ENCODE peak calls at places on chromosomes 5 and 9, in eight cellular contexts. A is CD8-positive, alpha-beta T cell; T is tibial nerve; H is lung; N is left lung; J is GM23248; E is SK-N-SH; F is heart left ventricle. Q is an unnamed sample. For H3K4me1, the result is how much of the 10 kb centered on the place peaks cover.

GRCh38 chr5:33339413-33339812 is 101.4 kb upstream of the TARS1 start:
- DNase-seq in A (no peak), T (no peak), H (no peak), N (no peak), J (no peak), E (no peak), F (no peak), Q (no peak)

GRCh38 chr9:99140685-99141314 is 35.9 kb downstream of the TGFBR1 start:
- DNase-seq in A (no peak), T (no peak), H (no peak), N (no peak), J (peak), E (peak), F (no peak), Q (no peak)

GRCh38 chr5:6781711-6782110 is 68.5 kb downstream of the TENT4A start:
- DNase-seq in A (no peak), T (no peak), H (no peak), N (no peak), J (peak), E (no peak), F (no peak), Q (no peak)

GRCh38 chr5:144198386-144198785 is 27.7 kb downstream of the KCTD16 start:
- DNase-seq in A (no peak), T (no peak), H (no peak), N (no peak), J (peak), E (no peak), F (no peak), Q (no peak)

GRCh38 chr5:142102980-142103379 is 5.6 kb upstream of the NDFIP1 start:
- DNase-seq in A (no peak), T (no peak), H (no peak), N (no peak), J (no peak), E (no peak), F (no peak), Q (no peak)

GRCh38 chr5:14185336-14186131 is 42.4 kb downstream of the TRIO start:
- DNase-seq in A (no peak), T (no peak), H (no peak), N (no peak), J (peak), E (no peak), F (no peak), Q (no peak)

GRCh38 chr5:194102-194501 is 2.8 kb downstream of the LRRC14B start:
- DNase-seq in A (no peak), T (no peak), H (no peak), N (peak), J (no peak), E (no peak), F (peak), Q (peak)

GRCh38 chr5:135978212-135978631 is 23.4 kb upstream of the LECT2 start:
- DNase-seq in A (no peak), T (no peak), H (no peak), N (no peak), J (no peak), E (no peak), F (no peak), Q (no peak)

GRCh38 chr5:138448481-138449398 is 9.9 kb downstream of the REEP2 start:
- DNase-seq in A (no peak), T (no peak), H (no peak), N (no peak), J (peak), E (peak), F (no peak), Q (no peak)

GRCh38 chr5:113606298-113607134 is 93.0 kb downstream of the YTHDC2 start:
- DNase-seq in A (no peak), T (no peak), H (peak), N (no peak), J (peak), E (peak), F (peak), Q (peak)

GRCh38 chr9:114607671-114608524 is 3.2 kb upstream of the TMEM268 start:
- DNase-seq in A (no peak), T (no peak), H (no peak), N (no peak), J (peak), E (no peak), F (no peak), Q (no peak)

GRCh38 chr5:138653502-138653901 is 78.3 kb upstream of the HSPA9 start:
- DNase-seq in A (no peak), T (no peak), H (no peak), N (peak), J (peak), E (no peak), F (no peak), Q (no peak)

GRCh38 chr5:108867661-108868060 is 120.0 kb downstream of the FER start:
- DNase-seq in A (no peak), T (no peak), H (no peak), N (no peak), J (no peak), E (no peak), F (no peak), Q (no peak)

GRCh38 chr5:9209846-9210547 is 335.9 kb downstream of the SEMA5A start:
- DNase-seq in A (no peak), T (no peak), H (no peak), N (no peak), J (peak), E (no peak), F (no peak), Q (no peak)

GRCh38 chr5:139662617-139663016 is 14.5 kb downstream of the CXXC5 start:
- DNase-seq in A (no peak), T (no peak), H (no peak), N (no peak), J (no peak), E (no peak), F (no peak), Q (no peak)

GRCh38 chr5:34505731-34506130 is 150.4 kb upstream of the RAI14 start:
- DNase-seq in A (no peak), T (no peak), H (no peak), N (no peak), J (no peak), E (no peak), F (no peak), Q (no peak)

GRCh38 chr9:98550206-98550820 is 158.4 kb downstream of the GABBR2 start:
- DNase-seq in A (no peak), T (no peak), H (no peak), N (no peak), J (peak), E (no peak), F (no peak), Q (no peak)

GRCh38 chr5:131994533-131995226 is 16.8 kb downstream of the ACSL6 start:
- DNase-seq in A (no peak), T (no peak), H (no peak), N (no peak), J (no peak), E (no peak), F (peak), Q (peak)
- H3K4me1 ChIP-seq in A (under half), T (under half), H (under half), N (under half), J (under half), E (under half), F (under half), Q (under half)

DNA sequence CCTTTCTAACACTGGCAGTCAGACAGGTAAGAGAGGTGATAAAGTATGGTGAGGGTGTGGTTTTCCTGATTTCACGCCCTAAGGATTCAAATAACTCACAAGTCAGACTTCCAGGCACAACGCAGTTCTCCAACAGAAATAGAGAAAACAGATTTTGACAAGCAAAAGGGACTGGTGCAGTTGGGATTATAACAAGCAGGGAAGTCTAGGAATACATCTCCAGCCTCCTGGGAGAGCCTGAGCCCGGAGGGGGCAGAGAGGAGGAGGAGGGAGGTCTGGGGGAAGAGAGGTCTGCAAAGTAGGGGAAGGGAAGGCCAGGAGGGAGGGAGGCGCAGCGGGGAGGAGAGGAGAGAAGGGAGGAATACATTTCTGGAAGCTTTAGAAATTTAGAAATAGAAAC is 1.6 kb downstream of the CMBL start:
- DNase-seq in A (no peak), T (no peak), H (no peak), N (no peak), J (no peak), E (no peak), F (no peak), Q (no peak)
- H3K4me3 ChIP-seq in A (no peak), T (no peak), H (no peak), N (no peak), J (peak), E (no peak), F (no peak), Q (no peak)

GRCh38 chr5:177344891-177345290 is 6.6 kb downstream of the LMAN2 start:
- DNase-seq in A (no peak), T (no peak), H (no peak), N (peak), J (no peak), E (no peak), F (no peak), Q (peak)
- H3K27ac ChIP-seq in A (no peak), T (no peak), H (no peak), N (no peak), J (no peak), E (no peak), F (no peak), Q (no peak)

GRCh38 chr9:124774131-124774978 is 2.6 kb upstream of the OLFML2A start:
- DNase-seq in A (peak), T (peak), H (peak), N (peak), J (peak), E (peak), F (peak), Q (peak)

GRCh38 chr9:124771021-124771866 is at the start of gene NR6A1:
- DNase-seq in A (peak), T (peak), H (peak), N (peak), J (peak), E (peak), F (peak), Q (peak)

GRCh38 chr9:124770359-124771020 is 621 bp downstream of the NR6A1 start:
- DNase-seq in A (no peak), T (no peak), H (no peak), N (no peak), J (no peak), E (peak), F (peak), Q (peak)

GRCh38 chr9:124773473-124774130 is 2.5 kb upstream of the NR6A1 start:
- DNase-seq in A (no peak), T (no peak), H (no peak), N (no peak), J (no peak), E (no peak), F (no peak), Q (no peak)

GRCh38 chr9:124771867-124772621 is 933 bp upstream of the NR6A1 start:
- DNase-seq in A (no peak), T (no peak), H (peak), N (peak), J (peak), E (peak), F (peak), Q (peak)
- H3K4me1 ChIP-seq in A (under half), T (under half), H (under half), N (under half), J (under half), E (under half), F (under half), Q (under half)

GRCh38 chr5:178080056-178080455 is 33.3 kb upstream of the N4BP3 start:
- DNase-seq in A (no peak), T (no peak), H (no peak), N (no peak), J (no peak), E (no peak), F (no peak), Q (no peak)

GRCh38 chr5:178081571-178082244 is 31.6 kb upstream of the N4BP3 start:
- DNase-seq in A (no peak), T (no peak), H (no peak), N (no peak), J (no peak), E (no peak), F (no peak), Q (no peak)

GRCh38 chr5:178077751-178078150 is 35.6 kb upstream of the N4BP3 start:
- DNase-seq in A (no peak), T (no peak), H (no peak), N (no peak), J (no peak), E (no peak), F (no peak), Q (no peak)

GRCh38 chr5:178078197-178078995 is 34.9 kb upstream of the N4BP3 start:
- DNase-seq in A (no peak), T (no peak), H (no peak), N (no peak), J (peak), E (no peak), F (no peak), Q (no peak)

DNA sequence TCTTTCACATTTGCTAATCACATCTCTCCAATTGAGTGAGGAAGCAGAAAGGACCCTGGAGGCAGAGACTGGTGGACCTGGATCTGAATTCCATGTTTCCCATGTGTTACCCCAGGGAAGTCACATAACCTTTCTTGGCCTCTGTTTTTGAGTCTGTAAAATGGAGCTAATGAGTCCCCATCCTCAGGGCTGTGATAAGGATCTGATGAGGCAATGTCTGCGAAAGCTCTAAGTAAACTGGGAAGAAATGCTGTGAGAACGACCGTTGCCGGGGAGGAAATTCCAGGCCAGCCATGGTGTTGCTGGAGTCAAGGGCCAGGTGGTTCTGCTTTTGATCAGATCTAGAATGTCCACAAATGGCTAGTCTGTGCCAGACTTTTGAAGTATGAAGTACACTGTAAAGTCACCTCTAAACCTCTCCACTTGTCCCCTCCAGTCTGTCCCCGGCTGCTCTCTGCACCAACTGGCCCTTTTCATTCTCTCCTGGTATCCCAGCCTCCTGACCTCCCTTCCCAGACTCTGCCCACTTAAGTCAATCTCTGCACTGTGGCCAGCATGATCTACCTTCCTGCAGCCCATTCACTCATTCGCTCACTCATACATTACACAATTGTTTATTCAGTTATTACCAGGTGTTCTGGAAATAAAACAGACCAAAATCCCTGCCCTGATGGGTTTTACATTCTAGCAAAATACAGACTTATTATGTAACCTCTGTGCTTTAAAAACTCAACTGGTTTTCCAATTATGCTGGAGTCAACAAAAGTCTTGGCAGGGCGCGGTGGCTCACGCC is 32.5 kb upstream of the N4BP3 start:
- DNase-seq in A (no peak), T (no peak), H (no peak), N (no peak), J (no peak), E (no peak), F (no peak), Q (no peak)
- H3K4me3 ChIP-seq in A (no peak), T (no peak), H (no peak), N (no peak), J (no peak), E (no peak), F (no peak), Q (no peak)

GRCh38 chr9:12859704-12860251 is 85.0 kb downstream of the LURAP1L start:
- DNase-seq in A (no peak), T (no peak), H (no peak), N (no peak), J (peak), E (no peak), F (no peak), Q (no peak)
- H3K27ac ChIP-seq in A (no peak), T (no peak), H (no peak), N (no peak), J (peak), E (no peak), F (no peak), Q (no peak)

GRCh38 chr5:137383909-137384308 is 115.2 kb downstream of the SPOCK1 start:
- DNase-seq in A (no peak), T (no peak), H (no peak), N (no peak), J (no peak), E (no peak), F (no peak), Q (no peak)

GRCh38 chr5:137389042-137389441 is 110.1 kb downstream of the SPOCK1 start:
- DNase-seq in A (no peak), T (no peak), H (no peak), N (no peak), J (no peak), E (no peak), F (no peak), Q (no peak)

GRCh38 chr5:137381546-137381945 is 117.6 kb downstream of the SPOCK1 start:
- DNase-seq in A (no peak), T (no peak), H (no peak), N (no peak), J (no peak), E (no peak), F (no peak), Q (no peak)

GRCh38 chr5:137385064-137385463 is 114.1 kb downstream of the SPOCK1 start:
- DNase-seq in A (no peak), T (no peak), H (no peak), N (no peak), J (no peak), E (no peak), F (no peak), Q (no peak)
- H3K4me1 ChIP-seq in A (under half), T (under half), H (under half), N (under half), J (under half), E (under half), F (under half), Q (under half)

DNA sequence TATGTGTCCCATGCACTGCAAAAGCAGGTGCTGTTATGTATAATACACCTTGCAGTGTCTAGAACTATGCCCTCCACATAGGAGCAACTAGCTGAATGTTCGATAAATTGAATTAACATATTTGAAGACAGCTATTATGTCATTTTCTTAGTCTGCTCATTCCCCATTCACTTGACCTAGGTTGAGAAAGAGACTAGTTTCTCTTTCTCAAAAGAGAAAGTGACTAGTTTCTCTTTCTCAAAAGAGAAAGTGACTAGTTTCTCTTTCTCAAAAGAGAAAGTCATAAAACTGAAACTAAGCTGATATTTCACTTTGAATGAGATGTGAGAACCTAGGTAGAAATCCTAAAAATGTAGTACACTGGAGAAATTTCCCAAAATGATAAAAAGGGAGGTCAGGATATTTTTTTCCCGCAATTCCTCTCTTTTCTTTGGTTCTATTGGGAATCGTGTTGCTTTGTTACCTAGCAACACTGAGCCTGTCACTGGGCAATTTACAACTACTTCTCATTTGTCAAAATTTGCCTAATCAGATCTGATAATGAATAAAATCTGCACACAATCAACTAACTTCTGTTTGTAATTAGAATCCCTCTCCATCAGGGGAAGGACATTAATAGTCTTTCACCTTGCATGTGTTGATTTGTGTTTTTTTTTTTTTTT is 132.0 kb upstream of the GRIA1 start:
- DNase-seq in A (no peak), T (no peak), H (no peak), N (no peak), J (no peak), E (no peak), F (no peak), Q (no peak)
- H3K4me3 ChIP-seq in A (peak), T (no peak), H (no peak), N (no peak), J (peak), E (no peak), F (no peak), Q (no peak)

Q was measured in aorta.